ENCODE peak calls at places on chromosomes 1 and 21, in eight cellular contexts. G, O, I, D, V, Q, L and P are unnamed samples.

GRCh38 chr1:222616535-222616934 is 1.4 kb upstream of the MIA3 start:
- DNase-seq in I (no peak), D (no peak), V (peak), G (no peak), L (peak), O (no peak), Q (peak), P (peak)

GRCh38 chr1:115052454-115053083 is 22.9 kb downstream of the TSHB start:
- DNase-seq in G (peak), L (peak), D (peak), O (peak), I (no peak), V (peak), Q (peak), P (peak)

GRCh38 chr1:212683357-212683722 is 16.3 kb downstream of the BATF3 start:
- DNase-seq in O (no peak), Q (no peak), V (no peak), I (no peak), D (no peak), L (no peak), G (peak), P (no peak)

GRCh38 chr1:23636009-23636408 is 55.6 kb upstream of the RPL11 start:
- DNase-seq in V (no peak), L (no peak), G (no peak), D (no peak), Q (no peak), O (no peak), I (no peak), P (no peak)

GRCh38 chr21:27268290-27268689 is 301.4 kb upstream of the ADAMTS5 start:
- DNase-seq in G (no peak), O (peak), I (no peak), L (peak), V (no peak), D (no peak), Q (peak), P (peak)

GRCh38 chr1:153933420-153933819 is 10.6 kb upstream of the GATAD2B start:
- DNase-seq in L (no peak), Q (no peak), O (no peak), I (no peak), G (no peak), D (no peak), V (no peak), P (no peak)

GRCh38 chr1:157844084-157844830 is 2.6 kb upstream of the CD5L start:
- DNase-seq in G (no peak), Q (no peak), L (no peak), D (no peak), V (no peak), I (no peak), O (no peak), P (no peak)

GRCh38 chr1:178458203-178458602 is 38.6 kb downstream of the CLEC20A start:
- DNase-seq in Q (no peak), I (no peak), D (no peak), V (no peak), G (no peak), O (no peak), L (no peak), P (no peak)

GRCh38 chr1:34359411-34359810 is 182.7 kb downstream of the C1orf94 start:
- DNase-seq in I (no peak), O (no peak), L (no peak), D (no peak), Q (no peak), V (no peak), G (no peak), P (no peak)

GRCh38 chr1:224454337-224455055 is 19.9 kb upstream of the WDR26 start:
- DNase-seq in V (no peak), O (no peak), L (no peak), G (no peak), I (no peak), D (peak), Q (no peak), P (no peak)

GRCh38 chr21:25579402-25580016 is 27.8 kb downstream of the MRPL39 start:
- DNase-seq in D (no peak), O (no peak), G (no peak), L (no peak), V (no peak), Q (no peak), I (no peak), P (no peak)

GRCh38 chr1:3352952-3353331 is 101.5 kb upstream of the ARHGEF16 start:
- DNase-seq in L (no peak), G (no peak), D (no peak), O (peak), V (peak), I (no peak), Q (peak), P (peak)

GRCh38 chr21:41302976-41303375 is 13.6 kb upstream of the FAM3B start:
- DNase-seq in V (no peak), G (no peak), O (peak), L (no peak), I (no peak), D (no peak), Q (no peak), P (no peak)

GRCh38 chr1:95118019-95118499 is 904 bp downstream of the TLCD4 start:
- DNase-seq in G (no peak), L (no peak), V (no peak), O (peak), D (no peak), Q (no peak), I (no peak), P (no peak)

GRCh38 chr1:41319803-41320711 is 41.2 kb upstream of the FOXO6 start:
- DNase-seq in V (no peak), I (no peak), G (no peak), L (no peak), Q (no peak), D (no peak), O (no peak), P (no peak)